ENCODE peak calls at places on chromosome 1, in ten cellular contexts. K is left ventricle myocardium inferior, W is body of pancreas, F is breast epithelium, M is colonic mucosa, P is fibroblast of lung, N is cardiac muscle cell, E is foreskin fibroblast, D is sigmoid colon, U is brain microvascular endothelial cell. Q is an unnamed sample.

GRCh38 chr1:167229719-167230385 is 9.2 kb downstream of the POU2F1 start:
- DNase-seq in K (no peak), W (no peak), F (no peak), M (no peak), P (no peak), N (no peak), E (no peak), D (no peak), U (no peak), Q (no peak)

GRCh38 chr1:84972377-84972987 is 24.4 kb downstream of the MCOLN2 start:
- DNase-seq in K (no peak), W (no peak), F (no peak), M (no peak), P (no peak), N (no peak), E (peak), D (no peak), U (no peak), Q (no peak)

GRCh38 chr1:208541225-208541855 is 297.2 kb upstream of the PLXNA2 start:
- DNase-seq in K (no peak), W (no peak), F (no peak), M (no peak), P (no peak), N (no peak), E (peak), D (no peak), U (no peak), Q (no peak)

GRCh38 chr1:32396482-32396881 is 2.2 kb upstream of the BSDC1 start:
- DNase-seq in K (no peak), W (no peak), F (no peak), M (no peak), P (no peak), N (no peak), E (no peak), D (no peak), U (no peak), Q (no peak)

GRCh38 chr1:12166834-12167492 is at the start of gene TNFRSF1B:
- DNase-seq in K (peak), W (peak), F (no peak), M (peak), P (peak), N (peak), E (peak), D (peak), U (no peak), Q (peak)

GRCh38 chr1:228321478-228321877 is 85.2 kb downstream of the TRIM11 start:
- DNase-seq in K (no peak), W (peak), F (no peak), M (no peak), P (no peak), N (no peak), E (no peak), D (no peak), U (no peak), Q (no peak)

GRCh38 chr1:58013237-58013636 is 533.3 kb downstream of the OMA1 start:
- DNase-seq in K (no peak), W (no peak), F (no peak), M (no peak), P (no peak), N (no peak), E (no peak), D (no peak), U (no peak), Q (no peak)

GRCh38 chr1:4213599-4213998 is 313.5 kb upstream of the C1orf174 start:
- DNase-seq in K (no peak), W (no peak), F (no peak), M (no peak), P (no peak), N (no peak), E (no peak), D (no peak), U (no peak), Q (no peak)

GRCh38 chr1:107803579-107803978 is 161.4 kb downstream of the VAV3 start:
- DNase-seq in K (no peak), W (no peak), F (no peak), M (no peak), P (no peak), N (no peak), E (no peak), D (no peak), U (no peak), Q (no peak)

GRCh38 chr1:107806902-107807301 is 158.1 kb downstream of the VAV3 start:
- DNase-seq in K (no peak), W (no peak), F (no peak), M (no peak), P (no peak), N (no peak), E (no peak), D (no peak), U (no peak), Q (no peak)

GRCh38 chr1:107804746-107805145 is 160.2 kb downstream of the VAV3 start:
- DNase-seq in K (no peak), W (no peak), F (no peak), M (no peak), P (no peak), N (no peak), E (no peak), D (no peak), U (no peak), Q (no peak)

GRCh38 chr1:107802654-107803053 is 162.3 kb downstream of the VAV3 start:
- DNase-seq in K (no peak), W (no peak), F (no peak), M (no peak), P (no peak), N (no peak), E (no peak), D (no peak), U (no peak), Q (no peak)

DNA sequence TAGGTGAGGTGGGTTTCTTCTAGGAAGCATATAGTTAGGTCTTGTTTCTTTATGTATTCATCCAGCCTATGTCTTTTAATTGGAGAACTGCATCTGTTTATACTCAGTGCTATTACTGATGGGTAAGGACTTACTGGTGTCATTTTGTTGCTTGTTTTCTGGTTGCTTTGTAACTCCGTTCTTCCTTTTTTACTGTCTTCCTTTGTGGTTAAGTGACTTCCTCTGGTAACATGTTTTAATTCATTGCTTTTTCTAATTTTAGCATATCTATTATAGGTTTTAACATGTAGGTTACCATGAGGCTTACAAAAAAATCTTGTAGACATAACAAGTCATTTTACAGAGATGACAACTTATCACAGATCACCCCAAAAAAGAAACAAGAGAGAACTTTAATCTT is 160.8 kb downstream of the VAV3 start:
- DNase-seq in K (no peak), W (no peak), F (no peak), M (no peak), P (no peak), N (no peak), E (no peak), D (no peak), U (no peak), Q (no peak)
- H3K4me3 ChIP-seq in K (no peak), W (no peak), F (no peak), M (no peak), P (no peak), N (no peak), E (no peak), D (no peak), U (no peak), Q (no peak)

DNA sequence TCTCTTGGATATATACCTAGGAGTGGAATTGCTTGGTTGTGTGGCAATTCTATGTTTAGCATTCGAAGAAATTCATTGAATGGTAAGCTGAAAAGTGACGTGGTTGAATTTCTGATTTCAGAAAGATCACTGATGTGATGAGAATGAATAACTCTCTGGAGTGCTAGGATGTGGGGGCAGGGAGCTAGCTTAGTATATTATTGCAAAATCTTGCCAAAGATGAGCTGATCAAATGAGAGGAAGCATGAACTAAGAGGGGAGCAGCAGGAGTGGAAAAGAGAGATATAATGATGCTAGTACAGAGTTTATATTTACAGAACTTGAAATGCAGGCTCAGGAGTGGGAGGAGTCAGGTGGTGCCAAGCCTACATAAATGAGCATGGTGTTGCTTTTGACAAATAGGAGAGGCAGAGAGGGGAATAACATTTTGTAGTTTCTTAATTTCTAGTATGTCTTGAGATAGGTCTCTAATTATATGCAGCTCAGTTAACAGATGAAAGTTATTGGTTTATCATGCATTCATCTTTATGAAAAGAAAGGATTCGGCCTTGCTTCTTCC is 38.1 kb upstream of the NBL1 start:
- DNase-seq in K (no peak), W (no peak), F (no peak), M (peak), P (no peak), N (no peak), E (peak), D (no peak), U (no peak), Q (peak)
- TF ChIP-seq CTCF in K (no peak), W (no peak), F (no peak), M (no peak), P (no peak), N (no peak), E (no peak), D (no peak), U (no peak), Q (no peak)

GRCh38 chr1:21064057-21064456 is 112.6 kb downstream of the EIF4G3 start:
- DNase-seq in K (no peak), W (no peak), F (no peak), M (no peak), P (no peak), N (no peak), E (no peak), D (no peak), U (no peak), Q (no peak)

GRCh38 chr1:21067551-21068227 is 109.0 kb downstream of the EIF4G3 start:
- DNase-seq in K (no peak), W (no peak), F (no peak), M (no peak), P (no peak), N (no peak), E (no peak), D (no peak), U (no peak), Q (no peak)

GRCh38 chr1:21065851-21066250 is 110.8 kb downstream of the EIF4G3 start:
- DNase-seq in K (no peak), W (no peak), F (no peak), M (no peak), P (no peak), N (no peak), E (no peak), D (no peak), U (no peak), Q (no peak)

GRCh38 chr1:21068937-21069336 is 107.8 kb downstream of the EIF4G3 start:
- DNase-seq in K (no peak), W (no peak), F (no peak), M (no peak), P (peak), N (no peak), E (no peak), D (no peak), U (no peak), Q (no peak)

DNA sequence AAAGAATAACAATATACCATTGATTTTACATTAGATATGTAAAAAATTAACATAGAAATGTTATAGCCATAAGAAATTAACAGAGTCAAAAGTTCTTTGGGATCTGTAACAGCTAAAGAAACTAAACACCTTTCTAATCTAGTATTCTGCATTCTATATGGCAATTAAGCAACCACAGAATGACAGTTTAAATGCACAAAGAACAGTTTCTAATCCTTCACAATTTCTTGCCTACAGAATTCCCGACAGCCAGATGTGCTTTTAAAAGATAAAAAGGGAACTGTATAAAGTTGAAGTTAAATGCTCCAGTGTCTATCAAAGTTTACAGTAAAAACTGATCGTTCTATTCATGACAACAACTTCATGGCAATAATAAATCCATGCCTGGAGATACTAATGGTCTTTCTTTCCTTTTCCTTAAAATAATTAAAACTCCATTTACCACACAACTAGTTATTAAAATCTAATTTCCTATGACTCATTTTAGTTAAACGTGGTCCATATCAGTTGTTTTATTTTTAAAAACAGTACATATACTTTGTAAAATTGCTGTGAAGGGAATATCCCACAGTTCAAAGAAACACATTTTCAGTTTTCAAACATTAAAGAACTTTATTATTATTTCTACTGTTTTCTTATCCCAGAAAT is 110.2 kb downstream of the EIF4G3 start:
- DNase-seq in K (no peak), W (no peak), F (no peak), M (no peak), P (no peak), N (no peak), E (no peak), D (no peak), U (no peak), Q (no peak)
- H3K4me3 ChIP-seq in K (no peak), W (no peak), F (no peak), M (no peak), P (no peak), N (no peak), E (no peak), D (no peak), U (no peak), Q (no peak)

GRCh38 chr1:112955678-112956502 is at the start of gene SLC16A1:
- DNase-seq in K (peak), W (peak), F (peak), M (peak), P (peak), N (peak), E (peak), D (peak), U (peak), Q (peak)
- TF ChIP-seq CTCF in K (peak), W (peak), F (no peak), M (peak), P (peak), N (peak), E (peak), D (peak), U (peak), Q (peak)

Q was measured in AG10803.